ENCODE peak calls at places on chromosomes 5 and 9, in four cellular contexts. Y is K562, T is HepG2, W is HCT116. A is an unnamed sample.

GRCh38 chr9:76371901-76372300 is 22.3 kb downstream of the RFK start:
- DNase-seq in T (no peak), Y (no peak), W (no peak), A (no peak)

GRCh38 chr9:73155389-73155788 is 3.7 kb downstream of the ANXA1 start:
- DNase-seq in T (no peak), Y (no peak), W (no peak), A (no peak)

GRCh38 chr5:78886650-78887230 is 98.4 kb downstream of the ARSB start:
- DNase-seq in Y (no peak), W (no peak), T (no peak), A (no peak)

GRCh38 chr5:36640949-36641348 is 34.5 kb downstream of the SLC1A3 start:
- DNase-seq in T (no peak), W (no peak), Y (no peak), A (no peak)

GRCh38 chr9:20659474-20659962 is 24.5 kb upstream of the FOCAD start:
- DNase-seq in T (no peak), Y (no peak), W (no peak), A (no peak)

GRCh38 chr5:115033861-115034260 is 135.8 kb downstream of the TRIM36 start:
- DNase-seq in W (no peak), T (peak), Y (no peak), A (no peak)

GRCh38 chr5:134113908-134114875 is at the start of gene TCF7:
- DNase-seq in W (peak), T (peak), Y (peak), A (no peak)

GRCh38 chr9:99399476-99399875 is 177.4 kb downstream of the SEC61B start:
- DNase-seq in W (no peak), T (no peak), Y (no peak), A (no peak)

GRCh38 chr9:114284316-114285060 is 38.4 kb upstream of the ORM1 start:
- DNase-seq in T (no peak), W (no peak), Y (no peak), A (no peak)

GRCh38 chr5:535781-536698 is 11.8 kb upstream of the SLC9A3 start:
- DNase-seq in W (no peak), Y (no peak), T (no peak), A (no peak)

GRCh38 chr5:52778784-52779183 is 8.9 kb upstream of the ITGA1 start:
- DNase-seq in Y (no peak), T (no peak), W (no peak), A (no peak)

GRCh38 chr5:153458266-153458665 is 32.2 kb upstream of the GRIA1 start:
- DNase-seq in W (no peak), T (no peak), Y (no peak), A (no peak)

GRCh38 chr9:20898885-20899554 is 132.4 kb downstream of the HACD4 start:
- DNase-seq in Y (no peak), T (no peak), W (no peak), A (no peak)

GRCh38 chr5:55763736-55764420 is 26.0 kb downstream of the DDX4 start:
- DNase-seq in Y (no peak), W (no peak), T (no peak), A (no peak)

DNA sequence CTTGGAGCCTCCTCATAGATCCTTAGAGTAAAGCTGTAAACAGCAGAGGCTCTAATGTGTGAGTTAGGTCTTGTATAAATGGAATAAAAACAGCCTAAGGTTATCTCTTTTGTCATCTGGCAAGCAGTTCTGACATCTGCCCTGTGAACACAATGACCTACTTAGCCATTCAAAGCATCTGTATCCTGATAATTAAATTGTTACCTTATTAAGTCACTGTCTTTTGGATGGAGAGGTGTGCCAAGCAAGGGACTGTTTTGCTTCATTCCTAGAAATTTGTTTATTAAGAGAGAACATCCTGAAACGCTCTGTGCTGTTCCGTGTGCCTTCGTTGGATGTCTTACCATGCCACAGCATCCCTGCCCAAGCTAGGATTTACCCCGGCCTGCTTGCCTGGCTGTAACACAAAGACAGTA is 1.5 kb downstream of the LSM11 start:
- DNase-seq in T (no peak), Y (peak), W (no peak), A (no peak)
- H3K4me3 ChIP-seq in T (peak), Y (no peak), W (peak), A (no peak)

DNA sequence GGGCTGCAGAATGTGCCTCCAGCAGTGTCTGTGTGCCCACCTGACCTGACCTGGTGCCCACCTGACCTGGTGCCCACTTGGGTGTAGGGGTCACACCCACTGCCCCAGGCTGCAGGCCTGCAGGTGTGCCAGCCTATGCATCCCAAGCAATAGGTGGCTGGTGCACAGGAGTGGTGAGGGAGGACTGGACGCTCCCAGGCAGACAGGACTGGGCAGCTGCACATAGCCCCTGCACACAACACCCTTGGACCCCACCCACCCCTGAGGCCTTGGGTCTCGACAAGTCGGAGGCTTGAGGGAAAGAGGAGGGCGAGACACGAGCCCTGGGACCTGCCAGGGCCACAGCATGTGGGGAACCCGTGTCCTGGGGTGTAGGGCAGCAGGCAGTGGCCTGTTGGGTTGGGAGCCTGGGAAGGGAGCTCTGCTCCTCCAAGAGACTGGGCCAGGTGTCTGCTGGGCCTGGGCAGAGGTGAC is 10.8 kb upstream of the NRARP start:
- DNase-seq in T (no peak), Y (no peak), W (no peak), A (no peak)
- TF ChIP-seq TCF7L2 in T (no peak), Y (no peak), W (no peak), A (no peak)

DNA sequence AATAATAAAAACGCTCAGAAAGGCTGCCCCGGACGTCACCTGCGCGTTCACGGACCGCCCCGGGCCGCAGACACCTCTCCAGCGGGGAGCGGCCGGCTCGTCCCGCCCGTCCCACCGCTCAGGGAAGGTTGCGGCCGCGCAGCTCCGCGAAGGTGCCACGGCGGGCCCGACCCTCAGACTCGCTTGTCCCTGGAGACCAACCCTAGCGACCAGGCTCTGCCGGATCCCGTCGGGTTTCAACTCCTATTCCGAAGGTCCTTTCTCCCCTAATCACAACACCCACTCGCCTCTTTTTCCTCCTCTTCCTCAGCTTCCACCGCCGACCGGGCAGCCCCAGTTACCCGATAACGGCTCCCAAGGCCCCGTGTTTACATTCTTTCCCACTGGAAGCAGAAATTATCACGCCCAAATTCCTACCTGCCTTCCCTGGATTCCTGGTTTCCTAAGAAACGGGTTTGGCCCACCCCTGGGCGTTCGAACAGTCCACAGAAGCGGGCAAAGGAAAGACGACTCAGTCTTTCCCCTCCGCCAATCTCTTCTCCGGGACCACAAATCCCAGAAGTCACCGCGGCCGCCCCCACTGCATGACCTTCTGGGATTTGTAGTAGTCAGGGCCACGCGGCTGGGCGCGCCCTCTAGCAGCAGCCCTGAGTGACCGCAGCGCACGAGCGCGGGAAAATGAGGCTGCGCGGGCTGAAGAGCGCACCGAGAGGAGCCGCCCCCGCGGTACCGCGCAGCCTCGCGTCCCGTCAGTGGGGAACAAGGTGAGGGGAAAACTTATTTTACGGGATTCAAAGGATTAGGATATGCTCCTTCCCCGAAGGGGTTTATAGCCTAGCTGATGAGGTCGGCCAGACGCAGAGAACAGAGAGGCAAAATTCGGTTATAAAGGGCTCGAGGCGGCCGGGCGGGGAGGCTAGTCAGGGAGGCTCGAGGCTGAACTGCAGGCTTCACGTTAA is at the start of gene TTC33:
- DNase-seq in Y (peak), T (peak), W (peak), A (peak)
- TF ChIP-seq REST in Y (no peak), T (no peak), W (no peak), A (no peak)

DNA sequence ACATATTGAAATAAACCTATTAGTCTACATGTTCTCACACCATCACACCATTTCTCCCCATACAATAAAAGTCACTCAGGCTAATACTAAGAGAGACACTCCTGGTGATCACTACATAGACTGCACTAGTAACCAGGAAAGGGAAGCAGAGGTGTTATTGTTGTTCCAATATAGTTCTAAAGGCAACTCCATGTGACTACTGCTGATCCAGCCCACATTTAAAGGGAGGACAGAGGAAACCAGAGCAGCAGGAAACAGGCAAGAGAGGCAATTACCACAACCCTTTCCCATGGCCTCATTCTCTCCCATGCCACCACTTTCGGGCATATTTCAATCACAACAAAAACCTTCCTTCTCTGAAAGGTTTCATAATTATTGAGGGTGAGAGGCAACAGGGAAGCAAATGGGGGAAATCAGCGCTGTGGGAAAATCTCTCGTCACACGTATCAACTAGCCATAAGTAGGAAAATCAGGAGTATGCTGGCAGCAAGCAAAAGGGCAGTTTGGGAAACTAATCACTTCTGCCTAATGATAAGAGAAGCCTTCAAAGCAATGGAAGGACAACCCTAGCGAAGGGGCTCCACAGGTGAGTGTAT is 1.8 kb downstream of the UBAP2 start:
- DNase-seq in W (no peak), Y (no peak), T (no peak), A (no peak)
- H3K4me3 ChIP-seq in W (peak), Y (peak), T (peak), A (peak)

GRCh38 chr9:109098221-109098959 is 21.4 kb downstream of the TMEM245 start:
- DNase-seq in W (no peak), Y (peak), T (peak), A (no peak)
- TF ChIP-seq TCF7L2 in W (no peak), Y (no peak), T (no peak), A (peak)